ENCODE peak calls at places on chromosomes 5 and 9, in seven cellular contexts. One of them, this sample, is unnamed.

GRCh38 chr9:130140701-130141100 is 31.5 kb upstream of the NCS1 start:
- DNase-seq in OCI-LY7: no peak
- DNase-seq in thyroid gland: no peak
- DNase-seq in GM23248: no peak
- DNase-seq in left lung: no peak
- DNase-seq in heart left ventricle: no peak
- DNase-seq in mesendoderm: no peak
- DNase-seq in this sample: no peak

GRCh38 chr9:130286781-130287428 is 21.3 kb downstream of the HMCN2 start:
- DNase-seq in thyroid gland: no peak
- DNase-seq in mesendoderm: no peak
- DNase-seq in heart left ventricle: no peak
- DNase-seq in OCI-LY7: no peak
- DNase-seq in left lung: no peak
- DNase-seq in GM23248: no peak
- DNase-seq in this sample: no peak

GRCh38 chr5:120446068-120446492 is 18.0 kb upstream of the PRR16 start:
- DNase-seq in thyroid gland: no peak
- DNase-seq in GM23248: peak
- DNase-seq in heart left ventricle: no peak
- DNase-seq in OCI-LY7: no peak
- DNase-seq in mesendoderm: peak
- DNase-seq in left lung: no peak
- DNase-seq in this sample: no peak

GRCh38 chr9:75451045-75451444 is 362.7 kb downstream of the OSTF1 start:
- DNase-seq in left lung: no peak
- DNase-seq in GM23248: peak
- DNase-seq in thyroid gland: no peak
- DNase-seq in heart left ventricle: no peak
- DNase-seq in OCI-LY7: no peak
- DNase-seq in mesendoderm: no peak
- DNase-seq in this sample: no peak

GRCh38 chr9:131872702-131873101 is 132.8 kb upstream of the RAPGEF1 start:
- DNase-seq in left lung: no peak
- DNase-seq in GM23248: no peak
- DNase-seq in OCI-LY7: no peak
- DNase-seq in thyroid gland: no peak
- DNase-seq in heart left ventricle: no peak
- DNase-seq in mesendoderm: no peak
- DNase-seq in this sample: no peak

GRCh38 chr5:30194595-30194994 is 998.9 kb upstream of the CDH6 start:
- DNase-seq in GM23248: no peak
- DNase-seq in heart left ventricle: no peak
- DNase-seq in mesendoderm: no peak
- DNase-seq in OCI-LY7: no peak
- DNase-seq in thyroid gland: no peak
- DNase-seq in left lung: no peak
- DNase-seq in this sample: no peak

GRCh38 chr5:1830571-1831228 is 29.5 kb downstream of the NDUFS6 start:
- DNase-seq in heart left ventricle: no peak
- DNase-seq in GM23248: no peak
- DNase-seq in mesendoderm: no peak
- DNase-seq in OCI-LY7: no peak
- DNase-seq in thyroid gland: no peak
- DNase-seq in left lung: no peak
- DNase-seq in this sample: no peak

GRCh38 chr5:147098233-147098790 is 136.5 kb upstream of the STK32A start:
- DNase-seq in mesendoderm: peak
- DNase-seq in GM23248: peak
- DNase-seq in heart left ventricle: no peak
- DNase-seq in left lung: no peak
- DNase-seq in thyroid gland: peak
- DNase-seq in OCI-LY7: peak
- DNase-seq in this sample: peak

GRCh38 chr5:14483504-14484157 is 98.0 kb upstream of the OTULINL start:
- DNase-seq in left lung: no peak
- DNase-seq in OCI-LY7: no peak
- DNase-seq in heart left ventricle: no peak
- DNase-seq in mesendoderm: no peak
- DNase-seq in GM23248: no peak
- DNase-seq in thyroid gland: no peak
- DNase-seq in this sample: no peak

GRCh38 chr5:42547146-42547545 is 123.9 kb downstream of the GHR start:
- DNase-seq in mesendoderm: no peak
- DNase-seq in thyroid gland: no peak
- DNase-seq in GM23248: peak
- DNase-seq in heart left ventricle: no peak
- DNase-seq in left lung: no peak
- DNase-seq in OCI-LY7: no peak
- DNase-seq in this sample: no peak

GRCh38 chr5:141192110-141192725 is at the start of gene PCDHB10:
- DNase-seq in thyroid gland: peak
- DNase-seq in OCI-LY7: peak
- DNase-seq in heart left ventricle: no peak
- DNase-seq in GM23248: peak
- DNase-seq in left lung: no peak
- DNase-seq in mesendoderm: peak
- DNase-seq in this sample: peak

GRCh38 chr9:107039546-107039945 is 176.6 kb downstream of the ZNF462 start:
- DNase-seq in thyroid gland: no peak
- DNase-seq in OCI-LY7: no peak
- DNase-seq in heart left ventricle: no peak
- DNase-seq in mesendoderm: no peak
- DNase-seq in GM23248: peak
- DNase-seq in left lung: no peak
- DNase-seq in this sample: no peak

GRCh38 chr9:137948642-137949041 is 71.1 kb downstream of the CACNA1B start:
- DNase-seq in mesendoderm: no peak
- DNase-seq in OCI-LY7: no peak
- DNase-seq in heart left ventricle: no peak
- DNase-seq in thyroid gland: no peak
- DNase-seq in GM23248: no peak
- DNase-seq in left lung: no peak
- DNase-seq in this sample: no peak

GRCh38 chr9:99590879-99591278 is 230.8 kb upstream of the NR4A3 start:
- DNase-seq in heart left ventricle: no peak
- DNase-seq in GM23248: no peak
- DNase-seq in left lung: no peak
- DNase-seq in OCI-LY7: peak
- DNase-seq in mesendoderm: no peak
- DNase-seq in thyroid gland: no peak
- DNase-seq in this sample: no peak

GRCh38 chr9:92706218-92706940 is 36.4 kb upstream of the IPPK start:
- DNase-seq in GM23248: peak
- DNase-seq in heart left ventricle: peak
- DNase-seq in mesendoderm: peak
- DNase-seq in OCI-LY7: peak
- DNase-seq in thyroid gland: no peak
- DNase-seq in left lung: no peak
- DNase-seq in this sample: peak

GRCh38 chr9:5453673-5454072 is 3.3 kb downstream of the CD274 start:
- DNase-seq in GM23248: peak
- DNase-seq in mesendoderm: no peak
- DNase-seq in thyroid gland: no peak
- DNase-seq in left lung: no peak
- DNase-seq in OCI-LY7: no peak
- DNase-seq in heart left ventricle: no peak
- DNase-seq in this sample: no peak

GRCh38 chr9:85401998-85402397 is 339.8 kb downstream of the AGTPBP1 start:
- DNase-seq in OCI-LY7: no peak
- DNase-seq in heart left ventricle: no peak
- DNase-seq in left lung: no peak
- DNase-seq in mesendoderm: peak
- DNase-seq in thyroid gland: no peak
- DNase-seq in GM23248: no peak
- DNase-seq in this sample: no peak

GRCh38 chr9:114366334-114367128 is 21.3 kb downstream of the AKNA start:
- DNase-seq in heart left ventricle: no peak
- DNase-seq in mesendoderm: no peak
- DNase-seq in left lung: no peak
- DNase-seq in OCI-LY7: peak
- DNase-seq in GM23248: peak
- DNase-seq in thyroid gland: no peak
- DNase-seq in this sample: peak
- H3K27ac ChIP-seq in heart left ventricle: peak
- H3K27ac ChIP-seq in mesendoderm: no peak
- H3K27ac ChIP-seq in left lung: peak
- H3K27ac ChIP-seq in OCI-LY7: peak
- H3K27ac ChIP-seq in GM23248: peak
- H3K27ac ChIP-seq in thyroid gland: no peak
- H3K27ac ChIP-seq in this sample: peak

GRCh38 chr5:89353837-89354551 is 471.0 kb upstream of the MEF2C start:
- DNase-seq in OCI-LY7: no peak
- DNase-seq in thyroid gland: no peak
- DNase-seq in GM23248: no peak
- DNase-seq in heart left ventricle: no peak
- DNase-seq in left lung: no peak
- DNase-seq in mesendoderm: peak
- DNase-seq in this sample: no peak
- H3K27ac ChIP-seq in OCI-LY7: no peak
- H3K27ac ChIP-seq in thyroid gland: no peak
- H3K27ac ChIP-seq in GM23248: no peak
- H3K27ac ChIP-seq in heart left ventricle: no peak
- H3K27ac ChIP-seq in left lung: no peak
- H3K27ac ChIP-seq in mesendoderm: no peak
- H3K27ac ChIP-seq in this sample: no peak

DNA sequence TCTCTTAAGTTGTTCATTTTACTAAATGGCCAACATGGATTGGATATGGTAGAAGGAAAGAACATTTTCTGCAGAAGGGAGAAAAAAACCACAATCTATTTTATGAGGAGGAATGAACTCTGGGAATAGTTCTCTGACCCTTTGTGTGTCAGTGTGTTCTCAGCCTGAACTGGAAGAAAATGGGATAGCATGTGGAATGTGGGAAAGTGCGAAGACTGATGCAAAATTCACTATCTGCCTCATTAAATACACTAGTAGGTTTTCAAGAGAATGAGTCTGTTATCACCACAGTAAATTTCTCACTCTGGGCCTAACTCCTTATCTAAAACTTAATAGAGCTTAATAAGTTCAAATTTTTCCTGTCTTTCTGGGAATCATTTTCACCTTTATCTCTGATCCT is 22.7 kb downstream of the ITGA1 start:
- DNase-seq in thyroid gland: no peak
- DNase-seq in left lung: no peak
- DNase-seq in OCI-LY7: no peak
- DNase-seq in mesendoderm: peak
- DNase-seq in heart left ventricle: no peak
- DNase-seq in GM23248: no peak
- DNase-seq in this sample: no peak
- H3K27ac ChIP-seq in thyroid gland: peak
- H3K27ac ChIP-seq in left lung: peak
- H3K27ac ChIP-seq in OCI-LY7: no peak
- H3K27ac ChIP-seq in mesendoderm: no peak
- H3K27ac ChIP-seq in heart left ventricle: no peak
- H3K27ac ChIP-seq in GM23248: peak
- H3K27ac ChIP-seq in this sample: no peak

DNA sequence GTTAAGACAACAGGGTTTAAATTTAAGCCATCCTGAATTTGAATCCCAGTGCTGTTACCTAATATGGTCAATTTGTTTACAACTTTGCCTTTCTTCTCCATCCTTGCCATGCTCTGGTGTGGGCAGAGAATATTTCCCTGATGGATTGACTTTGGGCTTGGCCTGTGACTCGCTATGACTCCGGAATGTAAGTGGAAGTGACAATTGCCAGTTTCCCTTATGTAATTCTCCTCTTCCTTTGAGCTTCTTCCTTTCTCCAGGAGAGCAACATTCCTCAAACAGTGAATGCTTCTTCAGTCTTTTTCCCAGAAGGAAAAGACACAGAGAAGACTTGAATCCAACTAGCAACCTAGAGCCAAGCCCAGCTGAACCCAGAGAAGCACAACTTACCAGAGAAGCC is 159.1 kb downstream of the LURAP1L start:
- DNase-seq in thyroid gland: no peak
- DNase-seq in GM23248: peak
- DNase-seq in left lung: no peak
- DNase-seq in OCI-LY7: no peak
- DNase-seq in heart left ventricle: no peak
- DNase-seq in mesendoderm: peak
- DNase-seq in this sample: no peak
- H3K27ac ChIP-seq in thyroid gland: no peak
- H3K27ac ChIP-seq in GM23248: peak
- H3K27ac ChIP-seq in left lung: no peak
- H3K27ac ChIP-seq in OCI-LY7: no peak
- H3K27ac ChIP-seq in heart left ventricle: no peak
- H3K27ac ChIP-seq in mesendoderm: no peak
- H3K27ac ChIP-seq in this sample: no peak